ENCODE peak calls at places on chromosomes 4 and X, in five cellular contexts. B is SJSA1; F is tibial artery; U is naive thymus-derived CD4-positive, alpha-beta T cell; R is cardiac muscle cell. P is an unnamed sample.

GRCh38 chr4:74230902-74231499 is 73.1 kb downstream of the MTHFD2L start:
- DNase-seq in B (peak; percentile 57), F (no peak), U (no peak), R (no peak), P (no peak)

GRCh38 chr4:110132822-110133719 is 65.3 kb downstream of the ELOVL6 start:
- DNase-seq in B (no peak), F (no peak), U (no peak), R (no peak), P (no peak)

GRCh38 chr4:98446499-98447375 is 185.6 kb downstream of the RAP1GDS1 start:
- DNase-seq in B (peak; percentile 50), F (no peak), U (peak; percentile 46), R (no peak), P (peak; percentile 16)

GRCh38 chr4:36785965-36786364 is 458.6 kb upstream of the NWD2 start:
- DNase-seq in B (no peak), F (no peak), U (no peak), R (no peak), P (no peak)

GRCh38 chr4:179625391-179625790 is 2183.2 kb upstream of the AGA start:
- DNase-seq in B (no peak), F (no peak), U (no peak), R (no peak), P (no peak)

GRCh38 chrX:129540725-129541184 is 696 bp downstream of the OCRL start:
- DNase-seq in B (no peak), F (peak; percentile 64), U (no peak), R (peak; percentile 2), P (peak; percentile 9)

GRCh38 chr4:76802546-76803021 is 95.4 kb downstream of the SOWAHB start:
- DNase-seq in B (no peak), F (no peak), U (no peak), R (no peak), P (peak; percentile 34)

GRCh38 chr4:56681158-56681848 is at the start of gene HOPX:
- DNase-seq in B (no peak), F (no peak), U (peak; percentile 36), R (peak; percentile 41), P (peak; percentile 90)

GRCh38 chr4:38382492-38382891 is 281.5 kb upstream of the KLF3 start:
- DNase-seq in B (no peak), F (no peak), U (no peak), R (no peak), P (no peak)

GRCh38 chrX:49061916-49062315 is 3.1 kb downstream of the CCDC120 start:
- DNase-seq in B (no peak), F (no peak), U (no peak), R (no peak), P (no peak)

GRCh38 chr4:80678413-80678812 is 342.9 kb downstream of the CFAP299 start:
- DNase-seq in B (no peak), F (no peak), U (no peak), R (no peak), P (no peak)

GRCh38 chrX:105658136-105658535 is 164.2 kb upstream of the NRK start:
- DNase-seq in B (no peak), F (no peak), U (no peak), R (no peak), P (no peak)

GRCh38 chr4:182111586-182111985 is 131.6 kb upstream of the TENM3 start:
- DNase-seq in B (no peak), F (no peak), U (no peak), R (no peak), P (no peak)

GRCh38 chrX:103941201-103941975 is 21.0 kb upstream of the TMSB15B start:
- DNase-seq in B (no peak), F (no peak), U (no peak), R (peak; percentile 45), P (no peak)

GRCh38 chr4:85407546-85407945 is 67.4 kb upstream of the ARHGAP24 start:
- DNase-seq in B (no peak), F (no peak), U (no peak), R (no peak), P (no peak)

GRCh38 chr4:139934336-139934735 is 219.6 kb downstream of the MAML3 start:
- DNase-seq in B (no peak), F (no peak), U (no peak), R (no peak), P (no peak)

GRCh38 chr4:6591305-6591704 is 16.3 kb downstream of the MAN2B2 start:
- DNase-seq in B (no peak), F (no peak), U (no peak), R (no peak), P (no peak)

GRCh38 chrX:94831364-94831763 is 1157.4 kb downstream of the FAM133A start:
- DNase-seq in B (no peak), F (no peak), U (no peak), R (peak; percentile 20), P (no peak)

GRCh38 chr4:124203613-124204284 is 508.8 kb downstream of the ANKRD50 start:
- DNase-seq in B (no peak), F (no peak), U (no peak), R (no peak), P (no peak)

GRCh38 chr4:101348367-101348827 is 1.1 kb upstream of the PPP3CA start:
- DNase-seq in B (no peak), F (no peak), U (no peak), R (no peak), P (no peak)

GRCh38 chr4:136873555-136873954 is 658.7 kb downstream of the PCDH18 start:
- DNase-seq in B (no peak), F (no peak), U (no peak), R (no peak), P (no peak)

GRCh38 chr4:188154668-188155423 is 15.6 kb downstream of the TRIML1 start:
- DNase-seq in B (no peak), F (no peak), U (no peak), R (no peak), P (no peak)

GRCh38 chr4:48074657-48075056 is 58.1 kb downstream of the NIPAL1 start:
- DNase-seq in B (no peak), F (no peak), U (no peak), R (no peak), P (no peak)

GRCh38 chrX:103248553-103248952 is 6.4 kb downstream of the TCEAL8 start:
- DNase-seq in B (no peak), F (no peak), U (peak; percentile 9), R (peak; percentile 22), P (no peak)

GRCh38 chr4:186266699-186267467 is 894 bp downstream of the F11 start:
- DNase-seq in B (no peak), F (no peak), U (no peak), R (peak; percentile 65), P (no peak)

GRCh38 chr4:6362896-6363295 is 93.2 kb downstream of the WFS1 start:
- DNase-seq in B (no peak), F (no peak), U (no peak), R (peak; percentile 85), P (no peak)

GRCh38 chr4:73608677-73609594 is 11.3 kb downstream of the RASSF6 start:
- DNase-seq in B (no peak), F (no peak), U (no peak), R (no peak), P (peak; percentile 48)

GRCh38 chrX:69082753-69083150 is 82.5 kb downstream of the PJA1 start:
- DNase-seq in B (no peak), F (no peak), U (no peak), R (no peak), P (no peak)

GRCh38 chr4:87679449-87680169 is 29.5 kb downstream of the DMP1 start:
- DNase-seq in B (peak; percentile 53), F (no peak), U (no peak), R (peak; percentile 66), P (peak; percentile 26)

DNA sequence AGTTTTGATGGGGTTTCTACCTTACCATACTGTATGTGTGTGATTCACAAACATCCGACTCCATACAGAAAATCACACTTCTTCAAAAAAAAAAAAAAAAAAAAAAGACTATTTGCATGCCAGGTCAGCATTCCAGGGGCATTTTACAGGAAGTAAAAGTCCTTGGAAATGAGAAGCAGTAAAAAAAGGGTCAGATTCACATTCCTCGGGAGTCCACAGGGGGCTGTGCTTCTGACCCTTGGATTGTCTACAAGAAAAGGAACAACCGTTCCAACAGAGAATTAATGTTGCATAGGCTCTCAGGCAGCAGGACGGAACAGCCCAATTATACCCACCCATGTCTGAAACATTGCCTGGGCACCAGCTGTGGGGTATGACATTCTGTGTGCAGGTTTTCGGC is 290.3 kb downstream of the LDB2 start:
- DNase-seq in B (no peak), F (no peak), U (no peak), R (no peak), P (no peak)
- H3K27ac ChIP-seq in B (no peak overlapping the region), F (no peak overlapping the region), U (no peak overlapping the region), R (no peak overlapping the region), P (no peak overlapping the region)

GRCh38 chrX:40174594-40175415 is 77.0 kb upstream of the BCOR start:
- DNase-seq in B (peak; percentile 55), F (peak; percentile 72), U (peak; percentile 35), R (peak; percentile 82), P (peak; percentile 48)
- H3K9me3 ChIP-seq in B (no peaks in the 10 kb centered on the region), F (no peaks in the 10 kb centered on the region), U (no peaks in the 10 kb centered on the region), R (no peaks in the 10 kb centered on the region), P (no peaks in the 10 kb centered on the region)

GRCh38 chrX:107565005-107565404 is 63.3 kb upstream of the PRPS1 start:
- DNase-seq in B (no peak), F (no peak), U (no peak), R (no peak), P (peak; percentile 25)

GRCh38 chrX:107565916-107566602 is 62.3 kb upstream of the PRPS1 start:
- DNase-seq in B (no peak), F (no peak), U (no peak), R (peak; percentile 82), P (peak; percentile 69)

GRCh38 chrX:107567370-107567769 is 60.9 kb upstream of the PRPS1 start:
- DNase-seq in B (no peak), F (no peak), U (no peak), R (no peak), P (no peak)

GRCh38 chrX:107563851-107564250 is 64.5 kb upstream of the PRPS1 start:
- DNase-seq in B (no peak), F (no peak), U (no peak), R (no peak), P (no peak)

DNA sequence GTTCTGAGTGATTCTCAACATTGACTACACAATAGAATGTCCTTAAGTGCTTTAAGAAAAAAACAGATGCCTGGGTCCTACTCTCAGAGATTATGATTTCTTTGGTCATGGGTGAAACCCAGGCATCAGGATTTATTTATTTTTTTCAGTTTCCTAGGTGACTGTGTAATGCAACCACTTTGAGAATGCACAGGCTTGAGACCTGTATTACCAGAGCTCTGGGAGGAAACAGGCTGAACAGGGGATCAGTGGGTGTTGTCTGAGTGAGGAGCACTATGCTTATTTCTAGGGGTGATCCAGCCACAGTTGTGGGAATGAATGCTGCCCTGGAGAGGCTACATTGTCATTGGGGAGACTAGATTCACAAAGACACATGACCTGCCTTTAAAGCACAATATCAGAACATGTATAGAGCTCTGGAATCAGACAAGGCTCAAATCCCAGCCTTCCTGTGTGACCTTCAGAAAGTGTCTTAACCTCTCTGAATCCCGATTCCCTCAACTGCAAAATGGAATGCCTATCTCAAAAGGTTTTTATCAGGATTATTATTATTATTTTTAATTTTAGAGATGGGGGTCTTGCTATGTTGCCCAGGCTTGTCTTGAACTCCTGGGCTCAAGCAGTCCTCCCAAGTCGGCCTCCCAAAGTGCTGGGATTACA is 61.6 kb upstream of the PRPS1 start:
- DNase-seq in B (no peak), F (no peak), U (no peak), R (no peak), P (no peak)
- H3K27ac ChIP-seq in B (no peak overlapping the region), F (no peak overlapping the region), U (no peak overlapping the region), R (no peak overlapping the region), P (peak overlapping the region; percentile 60)

GRCh38 chr4:11133868-11134267 is 294.8 kb downstream of the HS3ST1 start:
- DNase-seq in B (no peak), F (no peak), U (no peak), R (no peak), P (no peak)

GRCh38 chr4:11134705-11135104 is 294.0 kb downstream of the HS3ST1 start:
- DNase-seq in B (no peak), F (no peak), U (no peak), R (no peak), P (no peak)

GRCh38 chr4:11138964-11139363 is 289.7 kb downstream of the HS3ST1 start:
- DNase-seq in B (no peak), F (no peak), U (no peak), R (no peak), P (no peak)
- H3K9me3 ChIP-seq in B (no peaks in the 10 kb centered on the region), F (no peaks in the 10 kb centered on the region), U (no peaks in the 10 kb centered on the region), R (no peaks in the 10 kb centered on the region), P (no peaks in the 10 kb centered on the region)

P was measured in thyroid gland.